ENCODE peak calls at places on chromosomes 13 and 19, in nine cellular contexts. O, Q, N, Y, F, D, X, V and R are unnamed samples.

GRCh38 chr19:12785431-12786011 is 5.8 kb upstream of the JUNB start:
- DNase-seq in D (no peak), O (peak), Y (no peak), Q (no peak), N (no peak), F (peak), X (no peak), V (no peak), R (no peak)

GRCh38 chr13:30158774-30159445 is 148.4 kb downstream of the KATNAL1 start:
- DNase-seq in F (no peak), V (peak), X (no peak), Q (no peak), Y (peak), O (peak), D (no peak), N (no peak), R (peak)

GRCh38 chr13:78742659-78743058 is 83.7 kb upstream of the OBI1 start:
- DNase-seq in D (no peak), X (no peak), O (no peak), V (no peak), F (no peak), N (no peak), Q (no peak), Y (no peak), R (no peak)

GRCh38 chr13:110388141-110388943 is 81.3 kb downstream of the COL4A2 start:
- DNase-seq in V (no peak), X (peak), Q (no peak), O (peak), D (no peak), Y (peak), N (no peak), F (no peak), R (peak)

GRCh38 chr13:51832471-51833152 is 12.4 kb downstream of the TMEM272 start:
- DNase-seq in F (peak), N (peak), Q (no peak), V (peak), X (no peak), D (no peak), O (peak), Y (peak), R (peak)

GRCh38 chr19:19179548-19180441 is 9.7 kb upstream of the MEF2B start:
- DNase-seq in Q (no peak), Y (no peak), D (no peak), F (no peak), V (no peak), X (no peak), O (no peak), N (no peak), R (no peak)

GRCh38 chr19:5120321-5120720 is 151.4 kb downstream of the KDM4B start:
- DNase-seq in X (no peak), V (no peak), F (no peak), O (no peak), Y (no peak), N (no peak), D (no peak), Q (no peak), R (no peak)

GRCh38 chr13:114130708-114131580 is 1.5 kb downstream of the RASA3 start:
- DNase-seq in N (no peak), O (no peak), F (peak), Y (peak), V (peak), X (peak), Q (peak), D (peak), R (peak)

GRCh38 chr13:104301216-104301975 is 1235.2 kb upstream of the SLC10A2 start:
- DNase-seq in F (no peak), O (peak), V (no peak), Q (no peak), Y (peak), D (no peak), N (no peak), X (peak), R (no peak)

GRCh38 chr13:23980160-23980551 is 82.9 kb upstream of the C1QTNF9B start:
- DNase-seq in F (no peak), Y (peak), N (peak), D (peak), Q (peak), O (peak), V (peak), X (peak), R (peak)